ENCODE peak calls at places on chromosomes 4 and X, in seven cellular contexts. R is cardiac fibroblast; N is thoracic aorta; X is cardiac muscle cell; W is HFF-Myc; M is kidney; O is CD4-positive, alpha-beta T cell. Q is an unnamed sample.

GRCh38 chrX:51837926-51838325 is 55.5 kb upstream of the MAGED1 start:
- DNase-seq in R (peak; percentile 60), N (no peak), X (no peak), W (peak; percentile 43), M (no peak), O (no peak), Q (no peak)

GRCh38 chrX:43949669-43950068 is 23.5 kb downstream of the NDP start:
- DNase-seq in R (peak; percentile 8), N (no peak), X (peak; percentile 67), W (no peak), M (peak; percentile 73), O (peak; percentile 11), Q (peak; percentile 11)

GRCh38 chr4:16579866-16580265 is 318.6 kb downstream of the LDB2 start:
- DNase-seq in R (no peak), N (no peak), X (no peak), W (no peak), M (no peak), O (no peak), Q (no peak)

GRCh38 chr4:86927843-86928395 is 6.9 kb upstream of the AFF1 start:
- DNase-seq in R (peak; percentile 98), N (no peak), X (no peak), W (no peak), M (no peak), O (no peak), Q (no peak)

GRCh38 chr4:10354746-10355145 is 102.5 kb downstream of the ZNF518B start:
- DNase-seq in R (no peak), N (no peak), X (no peak), W (no peak), M (no peak), O (no peak), Q (no peak)

GRCh38 chrX:11285661-11286060 is 7.6 kb upstream of the AMELX start:
- DNase-seq in R (no peak), N (no peak), X (no peak), W (no peak), M (no peak), O (no peak), Q (no peak)

GRCh38 chrX:75061701-75062100 is 94.4 kb downstream of the ABCB7 start:
- DNase-seq in R (no peak), N (no peak), X (peak; percentile 22), W (no peak), M (no peak), O (no peak), Q (no peak)

GRCh38 chr4:10529256-10529890 is 72.1 kb upstream of the ZNF518B start:
- DNase-seq in R (peak; percentile 70), N (no peak), X (no peak), W (no peak), M (no peak), O (no peak), Q (no peak)

GRCh38 chr4:60945641-60946040 is 254.5 kb upstream of the ADGRL3 start:
- DNase-seq in R (no peak), N (no peak), X (no peak), W (no peak), M (no peak), O (no peak), Q (no peak)

GRCh38 chrX:72258174-72258573 is 18.9 kb downstream of the RPS4X start:
- DNase-seq in R (peak; percentile 68), N (no peak), X (no peak), W (peak; percentile 84), M (no peak), O (no peak), Q (no peak)

GRCh38 chrX:17814557-17814956 is 46.5 kb downstream of the RAI2 start:
- DNase-seq in R (no peak), N (no peak), X (no peak), W (no peak), M (no peak), O (no peak), Q (no peak)

GRCh38 chrX:17809984-17810383 is 51.1 kb downstream of the RAI2 start:
- DNase-seq in R (no peak), N (no peak), X (no peak), W (no peak), M (no peak), O (no peak), Q (no peak)

GRCh38 chrX:17814059-17814458 is 47.0 kb downstream of the RAI2 start:
- DNase-seq in R (no peak), N (no peak), X (no peak), W (no peak), M (no peak), O (no peak), Q (no peak)

GRCh38 chrX:17813277-17813676 is 47.8 kb downstream of the RAI2 start:
- DNase-seq in R (no peak), N (no peak), X (no peak), W (no peak), M (no peak), O (no peak), Q (no peak)

DNA sequence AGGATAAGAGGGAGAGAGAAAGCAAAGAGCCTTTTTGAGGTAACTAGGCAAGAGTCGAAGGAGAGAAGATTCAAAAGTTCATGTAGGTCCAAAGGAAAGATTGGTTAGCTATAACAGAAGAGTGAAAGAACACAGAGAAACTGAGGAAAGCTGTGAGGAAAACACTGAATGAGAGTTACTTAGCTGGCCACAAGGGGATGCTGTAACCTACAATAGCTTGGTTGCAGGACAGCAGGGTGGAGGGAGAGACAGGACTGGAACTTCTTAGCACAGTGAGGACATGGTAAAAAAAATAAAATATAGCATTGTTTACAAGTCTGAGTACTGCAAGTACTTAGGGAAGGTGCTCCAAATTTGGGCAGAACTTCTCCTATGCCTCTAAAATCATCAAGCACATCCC is 48.3 kb downstream of the RAI2 start:
- DNase-seq in R (no peak), N (no peak), X (peak; percentile 27), W (no peak), M (no peak), O (no peak), Q (no peak)
- TF ChIP-seq CTCF in R (peak; percentile 63), N (peak; percentile 24), X (peak; percentile 47), W (peak; percentile 47), M (peak; percentile 49), O (no peak), Q (peak; percentile 64)

DNA sequence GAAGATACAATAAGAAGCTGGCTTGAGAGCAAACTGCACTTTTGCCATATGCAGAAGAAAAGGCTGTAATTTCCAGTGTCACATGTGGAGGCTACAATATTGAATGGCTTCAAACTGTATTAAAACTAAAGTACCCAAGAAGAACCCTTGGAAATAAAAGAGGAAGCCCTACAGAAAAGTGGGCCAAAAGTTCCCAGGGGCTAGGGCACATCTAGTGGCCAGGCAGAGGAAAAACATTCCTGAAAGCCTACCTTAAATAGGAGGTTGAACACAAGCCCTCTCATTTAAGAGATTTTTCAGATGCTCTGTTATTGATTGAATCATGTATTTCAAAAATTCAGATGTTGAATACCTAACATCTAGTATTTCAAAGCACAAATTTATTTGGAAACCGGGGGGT is 40.6 kb upstream of the PRDX4 start:
- DNase-seq in R (no peak), N (no peak), X (no peak), W (no peak), M (no peak), O (no peak), Q (no peak)
- TF ChIP-seq CTCF in R (peak; percentile 6), N (no peak), X (no peak), W (no peak), M (no peak), O (no peak), Q (no peak)

GRCh38 chr4:91734682-91735081 is 569.1 kb upstream of the GRID2 start:
- DNase-seq in R (peak; percentile 16), N (no peak), X (no peak), W (no peak), M (no peak), O (no peak), Q (no peak)
- TF ChIP-seq CTCF in R (no peak), N (no peak), X (peak; percentile 35), W (no peak), M (no peak), O (no peak), Q (peak; percentile 44)

DNA sequence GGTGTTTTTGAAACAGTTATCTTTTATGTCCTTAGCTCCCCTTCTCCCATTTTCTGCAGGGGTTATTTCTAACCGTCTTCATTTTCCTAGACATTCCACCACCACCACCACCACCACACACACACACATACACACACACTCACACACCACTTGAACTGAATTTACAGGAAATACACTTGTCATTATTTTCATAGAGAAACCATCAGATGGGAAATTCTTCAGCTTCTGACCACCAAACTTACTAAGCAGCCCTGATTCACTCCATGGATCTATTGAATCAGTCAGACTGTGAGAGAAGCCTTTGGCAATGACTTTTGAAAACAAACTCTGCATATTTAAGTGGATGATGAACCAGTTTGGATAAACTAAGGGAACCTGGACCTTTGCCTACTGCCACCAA is 210.1 kb upstream of the NHS start:
- DNase-seq in R (no peak), N (no peak), X (no peak), W (no peak), M (no peak), O (no peak), Q (no peak)
- TF ChIP-seq CTCF in R (no peak), N (no peak), X (no peak), W (no peak), M (no peak), O (no peak), Q (no peak)

GRCh38 chr4:147513952-147514351 is 33.1 kb downstream of the EDNRA start:
- DNase-seq in R (no peak), N (no peak), X (no peak), W (no peak), M (no peak), O (no peak), Q (no peak)
- TF ChIP-seq CTCF in R (peak; percentile 29), N (no peak), X (peak; percentile 17), W (peak; percentile 29), M (no peak), O (no peak), Q (peak; percentile 33)

GRCh38 chr4:26724522-26724921 is 136.1 kb upstream of the STIM2 start:
- DNase-seq in R (peak; percentile 11), N (no peak), X (no peak), W (no peak), M (no peak), O (no peak), Q (no peak)

GRCh38 chr4:26723216-26723615 is 137.4 kb upstream of the STIM2 start:
- DNase-seq in R (no peak), N (no peak), X (no peak), W (no peak), M (no peak), O (no peak), Q (no peak)

GRCh38 chr4:26717332-26717731 is 133.4 kb downstream of the TBC1D19 start:
- DNase-seq in R (peak; percentile 57), N (no peak), X (no peak), W (peak; percentile 33), M (no peak), O (no peak), Q (no peak)

GRCh38 chr4:26719954-26720552 is 136.2 kb downstream of the TBC1D19 start:
- DNase-seq in R (peak; percentile 57), N (no peak), X (peak; percentile 13), W (no peak), M (no peak), O (no peak), Q (no peak)

GRCh38 chr4:26721685-26722084 is 137.8 kb downstream of the TBC1D19 start:
- DNase-seq in R (no peak), N (no peak), X (no peak), W (no peak), M (no peak), O (no peak), Q (no peak)
- TF ChIP-seq CTCF in R (no peak), N (no peak), X (no peak), W (no peak), M (no peak), O (no peak), Q (no peak)

GRCh38 chrX:281166-281999 is at the start of gene PLCXD1:
- DNase-seq in R (peak; percentile 48), N (no peak), X (peak; percentile 73), W (no peak), M (peak; percentile 68), O (no peak), Q (peak; percentile 40)
- TF ChIP-seq CTCF in R (no peak), N (no peak), X (no peak), W (no peak), M (no peak), O (no peak), Q (no peak)